ENCODE peak calls at places on chromosome 21, in nine cellular contexts. One of them, this sample, is unnamed.

GRCh38 chr21:36563301-36563926 is 83.5 kb upstream of the CLDN14 start:
- DNase-seq in suprapubic skin: no peak
- DNase-seq in transverse colon: no peak
- DNase-seq in HCT116: no peak
- DNase-seq in GM12891: no peak
- DNase-seq in stomach: no peak
- DNase-seq in H1: no peak
- DNase-seq in GM12892: no peak
- DNase-seq in sigmoid colon: no peak
- DNase-seq in this sample: no peak

GRCh38 chr21:44686000-44686781 is 4.2 kb upstream of the KRTAP12-1 start:
- DNase-seq in suprapubic skin: no peak
- DNase-seq in sigmoid colon: no peak
- DNase-seq in H1: no peak
- DNase-seq in GM12891: no peak
- DNase-seq in stomach: no peak
- DNase-seq in transverse colon: no peak
- DNase-seq in GM12892: no peak
- DNase-seq in HCT116: no peak
- DNase-seq in this sample: no peak

GRCh38 chr21:34946385-34947121 is 102.5 kb downstream of the RUNX1 start:
- DNase-seq in transverse colon: no peak
- DNase-seq in sigmoid colon: no peak
- DNase-seq in HCT116: no peak
- DNase-seq in GM12892: no peak
- DNase-seq in stomach: no peak
- DNase-seq in suprapubic skin: no peak
- DNase-seq in GM12891: no peak
- DNase-seq in H1: no peak
- DNase-seq in this sample: no peak

GRCh38 chr21:42245348-42246185 is 26.6 kb downstream of the ABCG1 start:
- DNase-seq in sigmoid colon: no peak
- DNase-seq in GM12891: no peak
- DNase-seq in GM12892: no peak
- DNase-seq in HCT116: no peak
- DNase-seq in H1: no peak
- DNase-seq in transverse colon: no peak
- DNase-seq in stomach: no peak
- DNase-seq in suprapubic skin: no peak
- DNase-seq in this sample: no peak

GRCh38 chr21:45022736-45023135 is 51.6 kb upstream of the ADARB1 start:
- DNase-seq in suprapubic skin: no peak
- DNase-seq in sigmoid colon: peak; percentile 44
- DNase-seq in HCT116: no peak
- DNase-seq in GM12892: no peak
- DNase-seq in GM12891: no peak
- DNase-seq in transverse colon: no peak
- DNase-seq in stomach: no peak
- DNase-seq in H1: no peak
- DNase-seq in this sample: no peak

GRCh38 chr21:34613679-34614442 is 1.1 kb downstream of the RCAN1 start:
- DNase-seq in H1: no peak
- DNase-seq in GM12891: no peak
- DNase-seq in HCT116: no peak
- DNase-seq in GM12892: no peak
- DNase-seq in transverse colon: no peak
- DNase-seq in stomach: no peak
- DNase-seq in suprapubic skin: no peak
- DNase-seq in sigmoid colon: no peak
- DNase-seq in this sample: no peak

GRCh38 chr21:44723177-44724131 is 12.1 kb upstream of the TSPEAR start:
- DNase-seq in stomach: no peak
- DNase-seq in GM12891: no peak
- DNase-seq in HCT116: no peak
- DNase-seq in suprapubic skin: peak; percentile 69
- DNase-seq in sigmoid colon: no peak
- DNase-seq in H1: peak; percentile 62
- DNase-seq in GM12892: no peak
- DNase-seq in transverse colon: no peak
- DNase-seq in this sample: no peak

GRCh38 chr21:43812139-43812821 is 22.9 kb downstream of the RRP1 start:
- DNase-seq in suprapubic skin: no peak
- DNase-seq in transverse colon: peak; percentile 42
- DNase-seq in H1: no peak
- DNase-seq in stomach: peak; percentile 32
- DNase-seq in GM12892: no peak
- DNase-seq in GM12891: no peak
- DNase-seq in HCT116: no peak
- DNase-seq in sigmoid colon: no peak
- DNase-seq in this sample: no peak

GRCh38 chr21:44449473-44450363 is 5.6 kb upstream of the LRRC3 start:
- DNase-seq in sigmoid colon: peak; percentile 48
- DNase-seq in stomach: no peak
- DNase-seq in H1: no peak
- DNase-seq in suprapubic skin: peak; percentile 35
- DNase-seq in transverse colon: no peak
- DNase-seq in GM12891: no peak
- DNase-seq in HCT116: no peak
- DNase-seq in GM12892: no peak
- DNase-seq in this sample: no peak

GRCh38 chr21:35265170-35265877 is 216.2 kb upstream of the RUNX1 start:
- DNase-seq in sigmoid colon: no peak
- DNase-seq in HCT116: peak; percentile 52
- DNase-seq in transverse colon: no peak
- DNase-seq in H1: no peak
- DNase-seq in GM12891: no peak
- DNase-seq in stomach: no peak
- DNase-seq in suprapubic skin: no peak
- DNase-seq in GM12892: no peak
- DNase-seq in this sample: no peak

GRCh38 chr21:38853421-38853919 is 47.7 kb downstream of the ETS2 start:
- DNase-seq in H1: peak; percentile 37
- DNase-seq in sigmoid colon: no peak
- DNase-seq in stomach: peak; percentile 53
- DNase-seq in transverse colon: no peak
- DNase-seq in GM12891: no peak
- DNase-seq in suprapubic skin: no peak
- DNase-seq in HCT116: peak; percentile 64
- DNase-seq in GM12892: no peak
- DNase-seq in this sample: no peak

GRCh38 chr21:41973861-41974751 is 20.3 kb upstream of the C2CD2 start:
- DNase-seq in sigmoid colon: no peak
- DNase-seq in suprapubic skin: peak; percentile 60
- DNase-seq in HCT116: no peak
- DNase-seq in H1: peak; percentile 43
- DNase-seq in stomach: peak; percentile 22
- DNase-seq in GM12891: no peak
- DNase-seq in GM12892: no peak
- DNase-seq in transverse colon: no peak
- DNase-seq in this sample: peak; percentile 13

GRCh38 chr21:35360870-35361570 is 311.9 kb upstream of the RUNX1 start:
- DNase-seq in H1: no peak
- DNase-seq in HCT116: no peak
- DNase-seq in transverse colon: no peak
- DNase-seq in stomach: no peak
- DNase-seq in sigmoid colon: no peak
- DNase-seq in GM12892: no peak
- DNase-seq in suprapubic skin: no peak
- DNase-seq in GM12891: no peak
- DNase-seq in this sample: no peak

GRCh38 chr21:43004926-43005325 is 30.6 kb downstream of the PKNOX1 start:
- DNase-seq in transverse colon: no peak
- DNase-seq in HCT116: no peak
- DNase-seq in GM12892: no peak
- DNase-seq in stomach: no peak
- DNase-seq in GM12891: no peak
- DNase-seq in sigmoid colon: no peak
- DNase-seq in suprapubic skin: no peak
- DNase-seq in H1: no peak
- DNase-seq in this sample: no peak

GRCh38 chr21:20856926-20857325 is 141.3 kb upstream of the NCAM2 start:
- DNase-seq in GM12891: no peak
- DNase-seq in suprapubic skin: no peak
- DNase-seq in stomach: no peak
- DNase-seq in H1: no peak
- DNase-seq in GM12892: no peak
- DNase-seq in transverse colon: no peak
- DNase-seq in sigmoid colon: no peak
- DNase-seq in HCT116: no peak
- DNase-seq in this sample: no peak

DNA sequence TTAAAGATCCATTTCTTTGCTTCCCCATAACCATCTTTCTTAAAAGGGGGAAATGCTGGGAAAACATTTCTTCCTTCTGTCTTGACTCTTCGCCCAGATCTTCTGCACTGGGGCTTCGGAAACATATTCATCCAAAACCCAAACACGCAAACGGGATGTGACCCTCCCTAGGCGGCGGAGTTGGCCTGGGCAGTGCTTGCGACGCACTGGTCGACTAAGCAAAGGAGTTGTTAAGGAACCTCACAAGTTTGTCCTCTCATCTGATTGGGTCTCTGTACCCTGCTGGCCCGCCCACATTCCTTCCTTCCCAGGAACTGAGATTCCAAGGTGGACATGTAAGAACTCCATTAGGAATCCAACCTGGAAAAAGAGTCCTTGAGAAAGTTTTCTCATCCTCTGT is 2.5 kb downstream of the ADAMTS5 start:
- DNase-seq in suprapubic skin: peak; percentile 87
- DNase-seq in GM12891: no peak
- DNase-seq in stomach: peak; percentile 28
- DNase-seq in GM12892: no peak
- DNase-seq in H1: no peak
- DNase-seq in HCT116: no peak
- DNase-seq in transverse colon: peak; percentile 35
- DNase-seq in sigmoid colon: peak; percentile 92
- DNase-seq in this sample: peak; percentile 56
- TF ChIP-seq POLR2AphosphoS5 in suprapubic skin: peak; percentile 57
- TF ChIP-seq POLR2AphosphoS5 in GM12891: no peak
- TF ChIP-seq POLR2AphosphoS5 in stomach: peak; percentile 56
- TF ChIP-seq POLR2AphosphoS5 in GM12892: no peak
- TF ChIP-seq POLR2AphosphoS5 in H1: no peak
- TF ChIP-seq POLR2AphosphoS5 in HCT116: no peak
- TF ChIP-seq POLR2AphosphoS5 in transverse colon: peak; percentile 36
- TF ChIP-seq POLR2AphosphoS5 in sigmoid colon: peak; percentile 77
- TF ChIP-seq POLR2AphosphoS5 in this sample: peak; percentile 54

GRCh38 chr21:30680586-30680985 is 37.9 kb downstream of the KRTAP20-3 start:
- DNase-seq in suprapubic skin: no peak
- DNase-seq in stomach: no peak
- DNase-seq in sigmoid colon: no peak
- DNase-seq in HCT116: no peak
- DNase-seq in H1: no peak
- DNase-seq in GM12891: no peak
- DNase-seq in transverse colon: no peak
- DNase-seq in GM12892: no peak
- DNase-seq in this sample: no peak
- TF ChIP-seq POLR2AphosphoS5 in suprapubic skin: no peak
- TF ChIP-seq POLR2AphosphoS5 in stomach: no peak
- TF ChIP-seq POLR2AphosphoS5 in sigmoid colon: no peak
- TF ChIP-seq POLR2AphosphoS5 in HCT116: no peak
- TF ChIP-seq POLR2AphosphoS5 in H1: no peak
- TF ChIP-seq POLR2AphosphoS5 in GM12891: no peak
- TF ChIP-seq POLR2AphosphoS5 in transverse colon: no peak
- TF ChIP-seq POLR2AphosphoS5 in GM12892: no peak
- TF ChIP-seq POLR2AphosphoS5 in this sample: no peak

GRCh38 chr21:26099610-26100219 is 70.9 kb downstream of the APP start:
- DNase-seq in H1: no peak
- DNase-seq in transverse colon: no peak
- DNase-seq in GM12892: no peak
- DNase-seq in stomach: no peak
- DNase-seq in sigmoid colon: no peak
- DNase-seq in GM12891: no peak
- DNase-seq in HCT116: no peak
- DNase-seq in suprapubic skin: no peak
- DNase-seq in this sample: no peak
- TF ChIP-seq POLR2AphosphoS5 in H1: no peak
- TF ChIP-seq POLR2AphosphoS5 in transverse colon: no peak
- TF ChIP-seq POLR2AphosphoS5 in GM12892: no peak
- TF ChIP-seq POLR2AphosphoS5 in stomach: no peak
- TF ChIP-seq POLR2AphosphoS5 in sigmoid colon: no peak
- TF ChIP-seq POLR2AphosphoS5 in GM12891: no peak
- TF ChIP-seq POLR2AphosphoS5 in HCT116: no peak
- TF ChIP-seq POLR2AphosphoS5 in suprapubic skin: no peak
- TF ChIP-seq POLR2AphosphoS5 in this sample: no peak

DNA sequence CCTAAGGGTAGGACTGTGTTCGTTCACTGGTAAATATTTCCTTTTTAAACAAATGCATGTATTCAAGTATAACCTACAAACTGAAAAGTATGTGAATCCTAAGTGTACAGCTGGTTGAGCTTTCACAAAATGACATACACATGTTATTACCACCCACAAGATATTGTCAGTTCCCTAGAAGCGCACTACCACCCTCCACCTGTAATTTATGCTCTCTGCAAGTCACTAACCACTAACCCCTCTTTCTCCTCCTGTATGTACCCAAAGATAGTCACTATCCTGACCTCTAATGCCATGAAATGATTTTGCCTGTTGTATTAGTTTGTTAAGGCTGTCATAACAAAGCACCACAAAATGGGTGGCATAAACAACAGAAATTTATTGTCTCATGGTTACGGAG is 82.8 kb upstream of the CHODL start:
- DNase-seq in transverse colon: no peak
- DNase-seq in stomach: no peak
- DNase-seq in GM12892: no peak
- DNase-seq in H1: no peak
- DNase-seq in sigmoid colon: no peak
- DNase-seq in HCT116: no peak
- DNase-seq in GM12891: no peak
- DNase-seq in suprapubic skin: no peak
- DNase-seq in this sample: no peak
- TF ChIP-seq POLR2AphosphoS5 in transverse colon: no peak
- TF ChIP-seq POLR2AphosphoS5 in stomach: no peak
- TF ChIP-seq POLR2AphosphoS5 in GM12892: no peak
- TF ChIP-seq POLR2AphosphoS5 in H1: no peak
- TF ChIP-seq POLR2AphosphoS5 in sigmoid colon: no peak
- TF ChIP-seq POLR2AphosphoS5 in HCT116: no peak
- TF ChIP-seq POLR2AphosphoS5 in GM12891: no peak
- TF ChIP-seq POLR2AphosphoS5 in suprapubic skin: no peak
- TF ChIP-seq POLR2AphosphoS5 in this sample: no peak

GRCh38 chr21:32412162-32412997 is at the start of gene EVA1C:
- DNase-seq in suprapubic skin: peak; percentile 85
- DNase-seq in stomach: peak; percentile 83
- DNase-seq in transverse colon: peak; percentile 82
- DNase-seq in H1: peak; percentile 79
- DNase-seq in HCT116: no peak
- DNase-seq in sigmoid colon: peak; percentile 88
- DNase-seq in GM12892: no peak
- DNase-seq in GM12891: no peak
- DNase-seq in this sample: peak; percentile 53
- TF ChIP-seq POLR2AphosphoS5 in suprapubic skin: no peak
- TF ChIP-seq POLR2AphosphoS5 in stomach: peak; percentile 65
- TF ChIP-seq POLR2AphosphoS5 in transverse colon: no peak
- TF ChIP-seq POLR2AphosphoS5 in H1: no peak
- TF ChIP-seq POLR2AphosphoS5 in HCT116: no peak
- TF ChIP-seq POLR2AphosphoS5 in sigmoid colon: peak; percentile 60
- TF ChIP-seq POLR2AphosphoS5 in GM12892: no peak
- TF ChIP-seq POLR2AphosphoS5 in GM12891: no peak
- TF ChIP-seq POLR2AphosphoS5 in this sample: no peak

This sample was measured in breast epithelium.